ENCODE peak calls at places on chromosome 9, in four cellular contexts. V, U, I and B are unnamed samples.

GRCh38 chr9:107935931-107936330 is 446.4 kb upstream of the KLF4 start:
- DNase-seq in V (no peak), U (no peak), I (no peak), B (no peak)

GRCh38 chr9:35559792-35560530 is 45.1 kb upstream of the TESK1 start:
- DNase-seq in V (no peak), U (no peak), I (no peak), B (no peak)

GRCh38 chr9:94108584-94108983 is 24.3 kb downstream of the PTPDC1 start:
- DNase-seq in V (peak), U (no peak), I (no peak), B (no peak)

GRCh38 chr9:130461218-130461630 is 16.5 kb downstream of the ASS1 start:
- DNase-seq in V (peak), U (peak), I (peak), B (peak)

GRCh38 chr9:13110766-13111400 is 168.6 kb downstream of the MPDZ start:
- DNase-seq in V (peak), U (no peak), I (no peak), B (no peak)

GRCh38 chr9:38680827-38681226 is 39.1 kb downstream of the FAM240B start:
- DNase-seq in V (peak), U (no peak), I (peak), B (no peak)

GRCh38 chr9:114364123-114364522 is 23.7 kb downstream of the AKNA start:
- DNase-seq in V (peak), U (no peak), I (peak), B (no peak)

GRCh38 chr9:70085241-70085640 is 41.6 kb downstream of the MAMDC2 start:
- DNase-seq in V (peak), U (no peak), I (peak), B (no peak)

GRCh38 chr9:117094493-117094892 is 320.4 kb downstream of the ASTN2 start:
- DNase-seq in V (peak), U (no peak), I (no peak), B (no peak)

GRCh38 chr9:2469681-2470141 is 151.9 kb upstream of the VLDLR start:
- DNase-seq in V (peak), U (peak), I (peak), B (no peak)

GRCh38 chr9:95250462-95251058 is 66.9 kb downstream of the FANCC start:
- DNase-seq in V (no peak), U (no peak), I (no peak), B (no peak)

GRCh38 chr9:88090151-88090581 is 48.1 kb downstream of the SPATA31C2 start:
- DNase-seq in V (peak), U (no peak), I (no peak), B (no peak)

DNA sequence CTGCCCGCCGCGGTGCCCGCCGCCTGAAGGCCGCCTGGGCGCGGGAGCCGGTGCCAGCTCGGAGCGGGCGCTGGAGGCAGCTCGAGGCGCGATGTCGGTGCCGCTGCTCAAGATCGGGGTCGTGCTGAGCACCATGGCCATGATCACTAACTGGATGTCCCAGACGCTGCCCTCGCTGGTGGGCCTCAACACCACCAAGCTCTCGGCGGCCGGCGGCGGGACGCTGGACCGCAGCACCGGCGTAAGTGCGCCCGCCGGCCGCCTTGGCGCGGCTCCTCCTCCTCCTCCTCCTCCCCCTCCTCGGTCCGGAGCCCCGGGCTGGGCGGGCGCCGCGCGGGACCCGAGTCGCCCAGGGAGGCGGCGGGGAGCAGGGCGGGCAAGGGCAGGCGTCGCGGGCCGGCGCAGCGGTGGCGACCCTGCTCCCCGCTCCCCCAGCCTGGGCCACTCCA is 455 bp downstream of the OLFM1 start:
- DNase-seq in V (no peak), U (no peak), I (no peak), B (no peak)
- TF ChIP-seq CTCF in V (no peak), U (no peak), I (no peak), B (no peak)

GRCh38 chr9:113274474-113275146 is 762 bp downstream of the CDC26 start:
- DNase-seq in V (peak), U (peak), I (peak), B (peak)

GRCh38 chr9:113278840-113279239 is 3.4 kb downstream of the PRPF4 start:
- DNase-seq in V (no peak), U (no peak), I (no peak), B (no peak)

GRCh38 chr9:113269871-113270270 is 5.5 kb downstream of the CDC26 start:
- DNase-seq in V (no peak), U (no peak), I (no peak), B (no peak)

GRCh38 chr9:113281356-113281755 is 5.9 kb downstream of the PRPF4 start:
- DNase-seq in V (no peak), U (no peak), I (no peak), B (no peak)

DNA sequence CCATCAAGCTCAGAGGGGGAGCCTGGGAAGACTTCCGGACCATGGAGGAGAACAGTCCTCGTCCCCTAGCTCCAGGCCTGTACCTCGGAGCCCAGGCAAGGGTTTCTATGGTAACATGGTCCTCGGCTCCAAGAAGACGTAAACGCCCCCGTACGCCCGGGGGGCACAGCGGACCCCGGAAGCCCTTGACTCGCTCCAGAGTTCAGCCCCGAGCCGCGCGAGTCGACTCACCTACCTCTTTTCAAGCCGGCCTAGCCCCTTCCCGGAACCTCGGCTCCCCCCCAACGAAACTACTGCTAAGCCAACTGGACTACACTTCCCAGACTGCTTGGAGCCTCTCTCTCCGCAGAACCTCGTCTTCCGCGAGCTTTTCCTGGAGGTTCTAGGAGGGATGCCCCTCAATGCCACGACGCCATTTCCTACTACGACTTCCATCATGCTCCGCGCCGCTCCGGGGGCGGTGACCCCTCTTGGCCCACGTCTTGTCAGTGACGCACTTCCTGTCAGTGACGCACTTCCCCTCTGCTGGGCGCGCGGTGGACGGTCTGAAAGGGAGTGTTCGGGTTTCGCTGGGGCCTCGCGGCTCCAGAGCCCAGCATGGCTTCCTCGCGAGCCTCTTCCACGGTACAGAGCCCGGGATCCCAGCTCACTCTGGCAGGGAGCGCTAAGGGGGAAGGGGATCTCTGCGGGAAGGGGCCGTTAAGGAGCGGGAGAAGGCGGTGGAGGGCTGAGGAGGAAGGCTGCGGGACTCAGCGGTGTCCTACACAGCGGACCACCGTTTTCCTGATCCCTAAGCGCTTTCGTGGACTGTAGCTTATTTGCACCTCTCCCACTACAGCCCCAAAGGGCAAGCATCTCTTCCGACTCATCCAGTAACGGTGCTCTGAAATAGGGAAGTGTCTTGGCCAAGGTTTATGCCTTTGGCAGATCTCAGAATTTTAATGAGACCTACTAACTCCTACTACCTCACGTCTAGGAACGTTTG is at the start of the genes CDC26 and PRPF4:
- DNase-seq in V (peak), U (peak), I (peak), B (peak)
- TF ChIP-seq CTCF in V (no peak), U (no peak), I (no peak), B (peak)

GRCh38 chr9:92236915-92237314 is 56.6 kb downstream of the IARS1 start:
- DNase-seq in V (no peak), U (no peak), I (no peak), B (no peak)

GRCh38 chr9:92242779-92243136 is 50.7 kb downstream of the IARS1 start:
- DNase-seq in V (no peak), U (no peak), I (no peak), B (no peak)

GRCh38 chr9:92245005-92245797 is 48.3 kb downstream of the IARS1 start:
- DNase-seq in V (peak), U (no peak), I (peak), B (no peak)

GRCh38 chr9:92247296-92247695 is 46.2 kb downstream of the IARS1 start:
- DNase-seq in V (peak), U (no peak), I (no peak), B (no peak)

GRCh38 chr9:92242115-92242778 is 51.2 kb downstream of the IARS1 start:
- DNase-seq in V (peak), U (no peak), I (no peak), B (no peak)
- TF ChIP-seq CTCF in V (peak), U (peak), I (peak), B (no peak)

DNA sequence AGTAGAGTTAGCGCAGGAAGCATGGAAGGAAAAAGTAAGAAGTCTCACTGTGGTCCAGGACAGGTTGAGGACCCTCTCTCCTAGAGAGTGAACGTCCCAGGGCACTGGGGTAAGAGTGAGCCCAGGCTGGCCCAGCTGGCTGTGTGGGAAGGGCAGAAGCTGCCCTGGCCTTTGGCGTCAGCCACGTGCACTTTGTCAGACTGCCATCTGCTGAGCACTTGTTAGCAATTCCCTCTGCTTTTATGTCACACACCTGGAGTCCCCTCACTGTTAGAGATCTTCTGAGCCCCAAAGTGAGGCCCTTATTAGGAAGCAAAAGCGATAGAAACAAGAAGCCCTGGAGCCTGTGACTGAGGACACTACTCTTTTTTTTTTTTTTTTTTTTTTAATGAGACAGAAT is 79.1 kb downstream of the UGCG start:
- DNase-seq in V (no peak), U (peak), I (peak), B (no peak)
- TF ChIP-seq CTCF in V (no peak), U (peak), I (peak), B (no peak)

GRCh38 chr9:98536542-98537173 is 172.1 kb downstream of the GABBR2 start:
- DNase-seq in V (no peak), U (peak), I (peak), B (peak)
- TF ChIP-seq CTCF in V (no peak), U (peak), I (peak), B (peak)

GRCh38 chr9:24828687-24829086 is 283.0 kb upstream of the IZUMO3 start:
- DNase-seq in V (no peak), U (no peak), I (no peak), B (no peak)

GRCh38 chr9:24832307-24832706 is 286.6 kb upstream of the IZUMO3 start:
- DNase-seq in V (no peak), U (peak), I (peak), B (no peak)
- TF ChIP-seq CTCF in V (no peak), U (peak), I (peak), B (no peak)

GRCh38 chr9:120928720-120929389 is 2.3 kb upstream of the TRAF1 start:
- DNase-seq in V (peak), U (peak), I (no peak), B (peak)
- TF ChIP-seq CTCF in V (peak), U (peak), I (no peak), B (peak)

GRCh38 chr9:34256987-34257585 is 72.0 kb downstream of the KIF24 start:
- DNase-seq in V (no peak), U (no peak), I (no peak), B (no peak)

GRCh38 chr9:34256104-34256503 is 73.0 kb downstream of the KIF24 start:
- DNase-seq in V (no peak), U (peak), I (peak), B (no peak)

GRCh38 chr9:34253460-34253837 is 74.6 kb downstream of the UBAP1 start:
- DNase-seq in V (peak), U (no peak), I (peak), B (no peak)

GRCh38 chr9:34254141-34254913 is 74.7 kb downstream of the KIF24 start:
- DNase-seq in V (peak), U (no peak), I (peak), B (no peak)

DNA sequence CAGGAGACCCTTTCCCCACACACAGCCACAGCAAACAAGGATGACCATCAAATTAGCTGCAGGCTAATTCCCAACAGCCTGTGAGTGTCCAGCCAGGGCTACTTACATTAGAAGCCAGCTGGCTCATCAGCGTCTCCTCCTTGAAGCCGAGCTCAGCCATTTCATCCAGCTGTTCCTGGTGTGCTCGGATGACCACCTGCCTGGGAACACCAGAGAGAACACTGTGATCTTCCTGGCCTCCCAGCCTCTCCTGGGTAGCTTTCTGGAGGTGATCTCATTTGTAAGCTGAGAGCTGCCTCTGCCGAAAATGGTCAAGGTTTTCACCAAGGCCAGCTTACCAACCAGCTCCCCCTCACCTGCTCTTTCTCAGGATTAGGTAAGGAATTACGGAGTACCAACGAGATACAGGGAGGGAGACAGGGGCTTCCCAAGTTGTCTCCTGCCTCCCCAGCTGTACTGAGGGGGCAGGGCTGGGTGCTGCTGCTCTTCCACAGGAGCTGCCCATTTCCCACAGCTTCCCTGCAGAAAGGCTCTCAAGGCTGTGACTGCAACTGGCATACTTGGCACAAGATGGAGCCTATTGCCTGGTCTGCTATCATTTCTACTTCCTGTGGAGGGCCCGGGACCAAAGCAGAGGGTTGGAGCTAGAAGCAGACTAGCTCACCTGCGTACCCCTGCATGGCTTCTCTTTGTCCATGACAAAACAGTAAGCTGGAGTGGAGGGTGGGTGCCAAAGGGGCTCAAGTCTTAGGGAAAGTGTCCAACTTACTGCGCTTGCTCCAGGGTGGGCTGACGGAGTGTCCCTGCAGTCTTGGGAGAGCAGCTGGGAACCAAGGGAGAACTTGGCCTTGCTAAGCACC is 73.9 kb downstream of the KIF24 start:
- DNase-seq in V (no peak), U (no peak), I (peak), B (no peak)
- TF ChIP-seq CTCF in V (no peak), U (no peak), I (no peak), B (no peak)